ENCODE peak calls at places on chromosomes 16 and 17, in ten cellular contexts. L, U, P, F, S, E, W, H, Y and R are unnamed samples.

GRCh38 chr16:77894054-77894632 is 105.8 kb downstream of the VAT1L start:
- DNase-seq in Y (no peak), F (no peak), P (no peak), S (no peak), H (no peak), E (no peak), U (no peak), W (no peak), L (no peak), R (no peak)

GRCh38 chr16:57616241-57616640 is 12.2 kb upstream of the ADGRG1 start:
- DNase-seq in Y (no peak), P (no peak), E (no peak), S (peak; percentile 31), H (no peak), U (no peak), W (no peak), F (no peak), L (no peak), R (no peak)

GRCh38 chr17:45403906-45404490 is 28.7 kb downstream of the ARHGAP27 start:
- DNase-seq in S (no peak), Y (no peak), L (no peak), P (no peak), F (no peak), U (no peak), E (no peak), W (no peak), H (no peak), R (no peak)

GRCh38 chr16:88455610-88456355 is 2.7 kb downstream of the ZFPM1 start:
- DNase-seq in H (no peak), S (no peak), Y (peak; percentile 58), P (peak; percentile 75), U (peak; percentile 78), L (no peak), W (no peak), E (peak; percentile 75), F (no peak), R (peak; percentile 38)

GRCh38 chr16:47143329-47143676 is 442 bp downstream of the NETO2 start:
- DNase-seq in W (no peak), P (peak; percentile 70), H (peak; percentile 17), L (peak; percentile 74), Y (peak; percentile 42), U (peak; percentile 42), E (peak; percentile 66), S (no peak), F (no peak), R (peak; percentile 45)

GRCh38 chr17:70172921-70173320 is 3.6 kb downstream of the KCNJ2 start:
- DNase-seq in L (no peak), P (no peak), E (no peak), Y (no peak), S (no peak), U (no peak), H (no peak), W (no peak), F (no peak), R (peak; percentile 25)

GRCh38 chr16:77344306-77344705 is 90.5 kb downstream of the ADAMTS18 start:
- DNase-seq in W (no peak), S (no peak), F (no peak), L (no peak), Y (no peak), E (no peak), U (no peak), P (no peak), H (no peak), R (no peak)

GRCh38 chr17:70080541-70081347 is 5.7 kb downstream of the KCNJ16 start:
- DNase-seq in U (no peak), E (no peak), H (no peak), P (peak; percentile 26), W (no peak), S (no peak), Y (no peak), L (no peak), F (no peak), R (peak; percentile 61)

GRCh38 chr16:67298277-67298676 is 18.9 kb downstream of the PLEKHG4 start:
- DNase-seq in F (no peak), W (no peak), E (no peak), H (no peak), P (no peak), Y (no peak), S (no peak), L (no peak), U (no peak), R (no peak)

GRCh38 chr17:329794-330420 is 22.7 kb downstream of the RPH3AL start:
- DNase-seq in Y (no peak), U (no peak), L (no peak), E (no peak), H (no peak), P (no peak), W (no peak), F (no peak), S (peak; percentile 48), R (no peak)

GRCh38 chr17:68777243-68777855 is 176.2 kb upstream of the FAM20A start:
- DNase-seq in F (no peak), E (no peak), Y (no peak), L (peak; percentile 86), U (peak; percentile 23), P (peak; percentile 62), H (peak; percentile 90), S (peak; percentile 80), W (no peak), R (peak; percentile 73)

GRCh38 chr16:86509759-86510464 is 415 bp upstream of the FOXF1 start:
- DNase-seq in H (no peak), L (peak; percentile 23), Y (no peak), P (peak; percentile 94), W (no peak), U (no peak), E (no peak), S (no peak), F (no peak), R (peak; percentile 38)

GRCh38 chr16:4285167-4285566 is 12.3 kb upstream of the TFAP4 start:
- DNase-seq in S (no peak), U (no peak), W (no peak), E (no peak), F (no peak), Y (no peak), P (peak; percentile 2), H (no peak), L (no peak), R (no peak)

GRCh38 chr17:39634384-39634871 is 2.5 kb upstream of the STARD3 start:
- DNase-seq in Y (no peak), F (no peak), U (no peak), E (no peak), L (peak; percentile 47), P (peak; percentile 74), S (no peak), W (no peak), H (peak; percentile 60), R (peak; percentile 69)

GRCh38 chr17:8803531-8804416 is 4.6 kb upstream of the MFSD6L start:
- DNase-seq in H (no peak), S (no peak), W (no peak), P (no peak), U (no peak), Y (no peak), F (no peak), E (no peak), L (no peak), R (no peak)

GRCh38 chr17:74391771-74392170 is 24.5 kb downstream of the GPR142 start:
- DNase-seq in S (no peak), U (no peak), L (no peak), E (no peak), Y (no peak), F (no peak), H (no peak), W (no peak), P (no peak), R (no peak)

GRCh38 chr16:24800586-24800985 is 45.2 kb upstream of the SLC5A11 start:
- DNase-seq in S (no peak), E (no peak), H (no peak), L (peak; percentile 26), F (no peak), W (no peak), Y (no peak), U (no peak), P (peak; percentile 23), R (peak; percentile 17)

GRCh38 chr17:5698959-5699358 is 114.7 kb upstream of the NLRP1 start:
- DNase-seq in F (no peak), P (no peak), W (no peak), Y (no peak), U (no peak), L (no peak), H (no peak), S (no peak), E (no peak), R (no peak)